ENCODE peak calls at places on chromosomes 2 and 18, in ten cellular contexts. E is MM.1S, Z is transverse colon, V is thoracic aorta, L is Panc1, C is heart right ventricle, K is cardiac muscle cell, S is suprapubic skin, D is ovary, F is prostate gland. Q is an unnamed sample.

GRCh38 chr18:28768791-28769768 is 592.1 kb upstream of the CDH2 start:
- DNase-seq in C (no peak), Z (no peak), V (no peak), K (no peak), L (no peak), F (no peak), S (no peak), D (no peak), E (no peak), Q (no peak)

GRCh38 chr2:36389081-36389480 is 33.5 kb downstream of the CRIM1 start:
- DNase-seq in C (no peak), K (peak; percentile 58), Z (no peak), L (no peak), E (no peak), S (no peak), D (no peak), F (no peak), V (no peak), Q (no peak)

GRCh38 chr2:196403471-196403870 is 232.1 kb upstream of the STK17B start:
- DNase-seq in K (no peak), Z (no peak), F (no peak), D (no peak), L (no peak), S (no peak), C (no peak), E (no peak), V (no peak), Q (no peak)

GRCh38 chr2:34373586-34374233 is 774.6 kb upstream of the FAM98A start:
- DNase-seq in C (no peak), F (no peak), S (no peak), K (no peak), E (no peak), L (no peak), Z (no peak), V (no peak), D (no peak), Q (no peak)

GRCh38 chr2:158048327-158048726 is 53.3 kb upstream of the UPP2 start:
- DNase-seq in F (no peak), L (no peak), E (no peak), K (no peak), D (no peak), V (no peak), Z (no peak), C (no peak), S (no peak), Q (no peak)

GRCh38 chr2:221465776-221466175 is 106.3 kb downstream of the EPHA4 start:
- DNase-seq in S (no peak), D (no peak), C (no peak), F (no peak), Z (no peak), L (no peak), K (no peak), E (peak; percentile 83), V (no peak), Q (no peak)

GRCh38 chr2:63862802-63863201 is 21.1 kb downstream of the UGP2 start:
- DNase-seq in S (no peak), Z (no peak), C (no peak), V (no peak), K (no peak), F (no peak), D (no peak), E (no peak), L (no peak), Q (no peak)

GRCh38 chr18:8847066-8847755 is 141.9 kb downstream of the MTCL1 start:
- DNase-seq in C (no peak), Z (no peak), D (no peak), F (no peak), V (no peak), K (no peak), S (no peak), L (no peak), E (no peak), Q (no peak)

GRCh38 chr2:28160986-28161425 is 231.7 kb upstream of the FOSL2 start:
- DNase-seq in L (no peak), E (no peak), V (no peak), C (no peak), Z (no peak), F (no peak), D (no peak), K (no peak), S (no peak), Q (no peak)

GRCh38 chr2:238320648-238321281 is 447 bp downstream of the TRAF3IP1 start:
- DNase-seq in C (peak; percentile 22), V (no peak), D (no peak), L (no peak), F (no peak), S (peak; percentile 70), K (peak; percentile 32), E (no peak), Z (no peak), Q (no peak)

GRCh38 chr2:218829868-218830451 is 1.6 kb downstream of the PRKAG3 start:
- DNase-seq in E (no peak), C (peak; percentile 61), V (no peak), L (no peak), D (no peak), Z (no peak), F (no peak), S (no peak), K (no peak), Q (no peak)

GRCh38 chr2:13480057-13480456 is 763.3 kb downstream of the TRIB2 start:
- DNase-seq in F (no peak), S (no peak), E (no peak), Z (no peak), D (no peak), V (no peak), C (no peak), K (no peak), L (no peak), Q (no peak)

GRCh38 chr2:4715065-4715464 is 977.1 kb upstream of the SOX11 start:
- DNase-seq in F (no peak), E (no peak), L (no peak), S (no peak), Z (no peak), K (peak; percentile 3), D (no peak), V (no peak), C (no peak), Q (no peak)
- TF ChIP-seq CTCF in F (peak; percentile 9), E (no peak), L (no peak), S (no peak), Z (no peak), K (no peak), D (no peak), V (no peak), C (no peak), Q (no peak)

DNA sequence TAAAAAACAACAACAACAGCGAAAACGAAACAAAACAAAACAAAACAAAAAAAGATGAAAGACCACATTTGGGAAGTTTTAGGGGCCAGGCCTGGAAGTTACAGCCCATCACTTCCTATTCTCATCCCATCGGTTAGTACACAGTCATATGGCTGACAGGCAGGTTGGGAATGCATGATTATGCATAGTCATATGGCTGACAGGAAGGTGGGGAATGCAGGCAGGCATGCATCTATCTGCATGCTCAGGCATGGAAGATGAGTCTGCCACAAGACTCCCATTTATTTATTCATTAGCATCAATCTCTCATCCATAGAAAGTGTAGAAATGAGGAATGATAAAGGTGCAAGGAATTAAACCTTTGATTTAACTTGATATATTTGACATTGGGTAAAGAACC is 325.3 kb upstream of the MEX3C start:
- DNase-seq in L (no peak), K (no peak), C (no peak), E (no peak), D (no peak), S (no peak), V (no peak), Z (no peak), F (no peak), Q (no peak)
- H3K27ac ChIP-seq in L (no peak overlapping the region), K (no peak overlapping the region), C (no peak overlapping the region), E (no peak overlapping the region), D (no peak overlapping the region), S (no peak overlapping the region), V (no peak overlapping the region), Z (no peak overlapping the region), F (no peak overlapping the region), Q (no peak overlapping the region)

DNA sequence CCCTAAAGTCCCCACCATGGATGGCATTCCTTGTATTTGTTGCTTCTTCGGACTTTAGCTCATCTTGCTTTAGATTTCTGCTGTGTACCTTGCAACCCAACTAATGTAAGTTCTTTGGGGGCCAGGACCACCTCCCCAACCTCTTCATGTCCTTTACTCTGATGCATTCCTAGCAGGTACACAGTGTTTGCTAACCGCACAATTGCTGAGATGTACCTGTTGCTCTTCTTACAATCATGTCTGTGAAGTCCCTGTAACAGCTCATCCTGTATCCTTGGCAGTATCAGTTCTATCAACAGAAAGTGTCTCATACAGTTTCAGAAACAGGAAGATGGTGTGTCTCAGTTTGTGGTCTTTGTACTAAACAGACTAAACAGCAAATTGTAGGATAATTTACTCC is 24.1 kb downstream of the ST8SIA3 start:
- DNase-seq in C (no peak), S (no peak), F (no peak), L (no peak), D (no peak), E (peak; percentile 29), Z (no peak), V (no peak), K (no peak), Q (no peak)
- TF ChIP-seq CTCF in C (no peak), S (no peak), F (no peak), L (no peak), D (no peak), E (no peak), Z (no peak), V (no peak), K (no peak), Q (no peak)

GRCh38 chr2:179454443-179455218 is 190.0 kb upstream of the SESTD1 start:
- DNase-seq in E (no peak), C (no peak), K (no peak), S (no peak), F (no peak), V (no peak), L (peak; percentile 27), Z (no peak), D (no peak), Q (no peak)

GRCh38 chr2:179455824-179456223 is 191.2 kb upstream of the SESTD1 start:
- DNase-seq in C (no peak), V (no peak), S (no peak), E (no peak), L (no peak), F (no peak), K (no peak), D (no peak), Z (no peak), Q (no peak)

GRCh38 chr2:179460530-179460929 is 195.9 kb upstream of the SESTD1 start:
- DNase-seq in C (no peak), D (no peak), F (no peak), S (no peak), V (no peak), Z (no peak), K (no peak), E (no peak), L (peak; percentile 24), Q (no peak)

GRCh38 chr2:179461367-179461886 is 196.8 kb upstream of the SESTD1 start:
- DNase-seq in K (no peak), C (no peak), F (no peak), V (no peak), Z (no peak), E (no peak), D (no peak), S (no peak), L (no peak), Q (no peak)

GRCh38 chr2:179460101-179460500 is 195.5 kb upstream of the SESTD1 start:
- DNase-seq in D (no peak), V (no peak), F (no peak), C (no peak), K (no peak), S (no peak), E (no peak), Z (no peak), L (no peak), Q (no peak)
- H3K27ac ChIP-seq in D (no peak overlapping the region), V (no peak overlapping the region), F (no peak overlapping the region), C (no peak overlapping the region), K (no peak overlapping the region), S (no peak overlapping the region), E (no peak overlapping the region), Z (no peak overlapping the region), L (no peak overlapping the region), Q (no peak overlapping the region)

Q was measured in pancreas.